ENCODE peak calls at places on chromosomes 16 and 17, in eight cellular contexts. A is HFFc6; I is mucosa of gallbladder; P is Right ventricle myocardium superior; B is activated T-helper 9 cell treated with anti-CD3 and anti-CD28 coated beads, Interleukin-2, amount 50 U/mL, for 16 hours; H is Calu3; S is natural killer cell; J is stimulated activated CD8-positive, alpha-beta memory T cell treated with anti-CD3 and anti-CD28 coated beads, Interleukin-4, amount 100 ng/mL, for 1 hour. N is an unnamed sample.

GRCh38 chr16:68860978-68861892 is 17.9 kb downstream of the TANGO6 start:
- DNase-seq in J (no peak), S (no peak), P (no peak), H (no peak), A (no peak), B (no peak), I (no peak), N (no peak)

GRCh38 chr17:35666070-35666469 is 65.4 kb upstream of the RASL10B start:
- DNase-seq in S (no peak), H (no peak), P (no peak), J (no peak), I (no peak), B (no peak), A (no peak), N (no peak)

GRCh38 chr16:72434159-72434558 is 262.2 kb upstream of the PMFBP1 start:
- DNase-seq in P (no peak), A (peak), J (no peak), S (no peak), B (no peak), I (no peak), H (no peak), N (no peak)

GRCh38 chr16:57920891-57921240 is 50.1 kb downstream of the CNGB1 start:
- DNase-seq in A (no peak), J (no peak), S (no peak), P (no peak), H (no peak), I (no peak), B (no peak), N (no peak)

GRCh38 chr17:39194089-39194984 is 3.1 kb downstream of the CACNB1 start:
- DNase-seq in J (no peak), B (no peak), H (peak), A (peak), I (no peak), S (no peak), P (peak), N (no peak)

GRCh38 chr17:69240201-69240600 is 11.6 kb upstream of the ABCA10 start:
- DNase-seq in A (no peak), H (no peak), B (no peak), S (no peak), I (no peak), P (no peak), J (no peak), N (no peak)

GRCh38 chr16:55372792-55373488 is 48.9 kb downstream of the IRX6 start:
- DNase-seq in J (no peak), P (peak), S (no peak), A (no peak), B (no peak), H (no peak), I (no peak), N (no peak)

GRCh38 chr16:67173808-67174705 is 3.7 kb downstream of the NOL3 start:
- DNase-seq in J (no peak), P (peak), H (peak), B (peak), A (peak), I (peak), S (peak), N (peak)

GRCh38 chr17:4854181-4854681 is 21.1 kb downstream of the MINK1 start:
- DNase-seq in H (no peak), S (no peak), B (no peak), I (no peak), J (no peak), P (no peak), A (peak), N (no peak)

GRCh38 chr16:53787423-53787822 is 83.5 kb downstream of the FTO start:
- DNase-seq in A (no peak), S (no peak), J (no peak), B (no peak), H (no peak), I (no peak), P (no peak), N (no peak)

GRCh38 chr17:34913001-34913400 is 48.3 kb downstream of the CCT6B start:
- DNase-seq in A (no peak), J (no peak), S (no peak), H (no peak), B (no peak), I (no peak), P (no peak), N (no peak)

GRCh38 chr17:27385626-27386025 is 70.6 kb upstream of the KSR1 start:
- DNase-seq in J (no peak), S (no peak), B (no peak), A (no peak), I (no peak), P (no peak), H (no peak), N (no peak)

GRCh38 chr17:46002311-46002972 is 3.4 kb downstream of the STH start:
- DNase-seq in I (peak), S (peak), B (peak), P (peak), A (peak), J (peak), H (peak), N (no peak)

GRCh38 chr16:29170393-29171239 is 185.8 kb downstream of the LAT start:
- DNase-seq in J (no peak), P (no peak), I (no peak), S (no peak), H (no peak), B (no peak), A (no peak), N (no peak)

GRCh38 chr17:29582767-29583166 is 6.7 kb downstream of the GIT1 start:
- DNase-seq in A (no peak), H (no peak), P (no peak), B (no peak), I (no peak), S (no peak), J (no peak), N (no peak)

GRCh38 chr17:71926746-71927398 is 193.9 kb upstream of the SOX9 start:
- DNase-seq in H (no peak), P (no peak), I (no peak), A (no peak), S (no peak), B (no peak), J (no peak), N (no peak)

GRCh38 chr17:6509295-6509771 is 47.0 kb downstream of the PITPNM3 start:
- DNase-seq in P (no peak), I (peak), A (no peak), S (no peak), H (peak), J (no peak), B (no peak), N (no peak)

GRCh38 chr16:85759136-85759535 is 8.2 kb upstream of the C16orf74 start:
- DNase-seq in S (no peak), J (no peak), H (no peak), B (no peak), P (no peak), A (no peak), I (no peak), N (peak)

GRCh38 chr17:61053469-61053868 is 346.2 kb upstream of the TBX2 start:
- DNase-seq in S (no peak), A (no peak), H (no peak), I (no peak), P (no peak), J (no peak), B (no peak), N (no peak)

GRCh38 chr17:14198013-14198412 is 38.6 kb downstream of the CDRT15 start:
- DNase-seq in A (no peak), H (no peak), J (no peak), S (no peak), P (peak), B (no peak), I (no peak), N (no peak)

GRCh38 chr17:77100009-77100408 is 40.8 kb upstream of the SEC14L1 start:
- DNase-seq in B (no peak), I (peak), S (no peak), A (no peak), J (no peak), H (peak), P (peak), N (peak)

GRCh38 chr17:20967776-20968175 is 75.0 kb downstream of the USP22 start:
- DNase-seq in A (no peak), J (no peak), S (no peak), B (no peak), P (no peak), H (no peak), I (no peak), N (no peak)

GRCh38 chr17:50394711-50395110 is 2.6 kb downstream of the LRRC59 start:
- DNase-seq in J (no peak), S (no peak), P (no peak), A (no peak), H (no peak), B (no peak), I (no peak), N (no peak)

GRCh38 chr17:30095507-30096244 is 20.9 kb upstream of the NSRP1 start:
- DNase-seq in B (no peak), P (no peak), A (peak), J (no peak), H (peak), S (no peak), I (peak), N (no peak)